ENCODE peak calls at places on chromosomes 4 and X, in nine cellular contexts. V is renal cortical epithelial cell; Z is pancreas; R is T-helper 17 cell; E is pulmonary artery endothelial cell; K is naive thymus-derived CD4-positive, alpha-beta T cell; W is mucosa of descending colon; G is psoas muscle; J is Calu3. I is an unnamed sample.

GRCh38 chr4:106981431-106981830 is 54.7 kb downstream of the DKK2 start:
- DNase-seq in J (no peak), R (no peak), K (no peak), Z (no peak), V (no peak), E (no peak), W (no peak), G (no peak), I (no peak)

GRCh38 chr4:112523008-112523440 is 7.0 kb upstream of the NEUROG2 start:
- DNase-seq in E (no peak), Z (peak), K (no peak), W (no peak), G (no peak), R (no peak), J (peak), V (peak), I (no peak)

GRCh38 chr4:3229964-3230363 is 19.0 kb upstream of the MSANTD1 start:
- DNase-seq in E (no peak), V (no peak), Z (no peak), R (no peak), G (peak), K (no peak), J (no peak), W (peak), I (no peak)

GRCh38 chr4:95546866-95547707 is 1.7 kb downstream of the UNC5C start:
- DNase-seq in W (no peak), E (no peak), R (no peak), V (no peak), Z (no peak), J (no peak), G (no peak), K (no peak), I (no peak)

GRCh38 chr4:88725986-88726385 is 28.4 kb upstream of the NAP1L5 start:
- DNase-seq in W (no peak), R (no peak), Z (no peak), J (no peak), E (no peak), K (no peak), G (no peak), V (no peak), I (no peak)

GRCh38 chr4:22029803-22030202 is 81.2 kb upstream of the KCNIP4 start:
- DNase-seq in Z (no peak), R (no peak), G (no peak), J (peak), V (peak), K (no peak), W (no peak), E (no peak), I (no peak)

GRCh38 chr4:182743815-182744214 is 173.4 kb downstream of the DCTD start:
- DNase-seq in E (no peak), G (no peak), Z (no peak), W (no peak), V (no peak), J (no peak), R (no peak), K (no peak), I (no peak)

GRCh38 chrX:131571348-131571747 is 27.5 kb downstream of the OR13H1 start:
- DNase-seq in E (no peak), J (no peak), W (no peak), R (no peak), Z (no peak), K (no peak), V (no peak), G (no peak), I (no peak)

GRCh38 chr4:174669278-174669677 is 147.0 kb upstream of the HPGD start:
- DNase-seq in E (no peak), K (no peak), Z (no peak), V (peak), W (no peak), R (no peak), G (no peak), J (peak), I (peak)

GRCh38 chr4:61379406-61379805 is 179.3 kb downstream of the ADGRL3 start:
- DNase-seq in K (no peak), E (no peak), J (no peak), V (no peak), Z (no peak), W (no peak), G (no peak), R (no peak), I (no peak)

GRCh38 chr4:144267084-144267483 is 126.6 kb upstream of the GYPA start:
- DNase-seq in V (no peak), W (no peak), J (no peak), K (no peak), E (no peak), R (no peak), G (no peak), Z (no peak), I (no peak)

GRCh38 chr4:56049428-56050212 is 100.9 kb downstream of the CEP135 start:
- DNase-seq in V (no peak), R (no peak), W (peak), Z (peak), E (peak), G (no peak), J (peak), K (no peak), I (no peak)